ENCODE peak calls at places on chromosomes 5 and 9, in ten cellular contexts. O is AG08396; L is stimulated activated CD4-positive, alpha-beta T cell treated with anti-CD3 and anti-CD28 coated beads, Interleukin-2, amount 100 ng/mL, for 48 hours; F is amniotic stem cell; R is OCI-LY7; U is HTR-8/SVneo; J is NCI-H524 treated with DMSO at 0.1 percent for 48 hours; G is NCI-H774; T is fibroblast of lung; P is AG08395. A is an unnamed sample.

GRCh38 chr9:133539434-133539833 is 4.9 kb downstream of the ADAMTSL2 start:
- DNase-seq in O (no peak), L (no peak), F (no peak), R (no peak), U (no peak), J (no peak), G (no peak), T (no peak), P (no peak), A (no peak)

GRCh38 chr9:42852133-42852532 is 668.7 kb downstream of the SPATA31A6 start:
- DNase-seq in O (peak; percentile 0), L (peak; percentile 1), F (no peak), R (no peak), U (no peak), J (peak; percentile 17), G (peak; percentile 66), T (no peak), P (no peak), A (peak; percentile 27)

GRCh38 chr5:95087819-95088317 is 197.0 kb downstream of the MCTP1 start:
- DNase-seq in O (no peak), L (no peak), F (no peak), R (no peak), U (no peak), J (no peak), G (no peak), T (no peak), P (no peak), A (no peak)

GRCh38 chr9:84871983-84872382 is 202.5 kb downstream of the NTRK2 start:
- DNase-seq in O (no peak), L (no peak), F (no peak), R (no peak), U (no peak), J (no peak), G (no peak), T (no peak), P (no peak), A (no peak)

GRCh38 chr9:133715866-133716563 is 22.1 kb downstream of the SARDH start:
- DNase-seq in O (no peak), L (no peak), F (no peak), R (peak; percentile 75), U (peak; percentile 28), J (no peak), G (peak; percentile 3), T (peak; percentile 31), P (no peak), A (no peak)

GRCh38 chr5:172790496-172790889 is 19.5 kb upstream of the DUSP1 start:
- DNase-seq in O (no peak), L (no peak), F (no peak), R (no peak), U (no peak), J (no peak), G (no peak), T (no peak), P (no peak), A (no peak)

GRCh38 chr9:18756712-18757125 is 276.3 kb downstream of the SAXO1 start:
- DNase-seq in O (no peak), L (no peak), F (no peak), R (no peak), U (no peak), J (no peak), G (peak; percentile 55), T (no peak), P (no peak), A (no peak)

GRCh38 chr5:83965431-83965830 is 244.8 kb upstream of the HAPLN1 start:
- DNase-seq in O (no peak), L (no peak), F (no peak), R (no peak), U (no peak), J (no peak), G (no peak), T (no peak), P (no peak), A (no peak)

GRCh38 chr5:168165221-168165965 is 126.1 kb upstream of the WWC1 start:
- DNase-seq in O (no peak), L (no peak), F (no peak), R (no peak), U (no peak), J (no peak), G (peak; percentile 29), T (no peak), P (no peak), A (no peak)

GRCh38 chr9:129408535-129409215 is 212.2 kb downstream of the C9orf50 start:
- DNase-seq in O (no peak), L (no peak), F (no peak), R (no peak), U (no peak), J (no peak), G (no peak), T (no peak), P (no peak), A (no peak)

GRCh38 chr9:100029246-100029645 is 69.6 kb downstream of the ERP44 start:
- DNase-seq in O (no peak), L (no peak), F (no peak), R (no peak), U (no peak), J (no peak), G (no peak), T (no peak), P (no peak), A (no peak)

GRCh38 chr5:169796731-169797130 is 159.7 kb downstream of the DOCK2 start:
- DNase-seq in O (no peak), L (no peak), F (no peak), R (no peak), U (no peak), J (no peak), G (no peak), T (no peak), P (no peak), A (no peak)

GRCh38 chr5:41973887-41974286 is 48.8 kb downstream of the FBXO4 start:
- DNase-seq in O (no peak), L (no peak), F (no peak), R (no peak), U (no peak), J (no peak), G (no peak), T (no peak), P (no peak), A (no peak)

GRCh38 chr9:138025417-138025816 is 147.8 kb downstream of the CACNA1B start:
- DNase-seq in O (no peak), L (no peak), F (no peak), R (no peak), U (no peak), J (no peak), G (no peak), T (no peak), P (no peak), A (no peak)

GRCh38 chr5:142360607-142361120 is 35.8 kb upstream of the SPRY4 start:
- DNase-seq in O (no peak), L (no peak), F (peak; percentile 42), R (no peak), U (peak; percentile 43), J (no peak), G (no peak), T (peak; percentile 55), P (peak; percentile 39), A (peak; percentile 46)

GRCh38 chr9:115524467-115525059 is 406.6 kb upstream of the TNC start:
- DNase-seq in O (peak; percentile 49), L (no peak), F (peak; percentile 56), R (peak; percentile 27), U (peak; percentile 29), J (peak; percentile 21), G (peak; percentile 57), T (peak; percentile 80), P (peak; percentile 75), A (no peak)

GRCh38 chr5:137933491-137933911 is 44.2 kb downstream of the PKD2L2 start:
- DNase-seq in O (peak; percentile 5), L (no peak), F (no peak), R (no peak), U (no peak), J (no peak), G (no peak), T (no peak), P (no peak), A (no peak)

GRCh38 chr5:142782976-142783539 is 12.9 kb downstream of the ARHGAP26 start:
- DNase-seq in O (no peak), L (no peak), F (no peak), R (no peak), U (no peak), J (no peak), G (no peak), T (no peak), P (peak; percentile 17), A (no peak)

GRCh38 chr5:130773813-130774212 is 391.2 kb downstream of the HINT1 start:
- DNase-seq in O (no peak), L (no peak), F (no peak), R (no peak), U (no peak), J (no peak), G (peak; percentile 14), T (no peak), P (no peak), A (no peak)

GRCh38 chr5:160547061-160547460 is 125.4 kb downstream of the PTTG1 start:
- DNase-seq in O (no peak), L (no peak), F (no peak), R (no peak), U (no peak), J (no peak), G (no peak), T (no peak), P (no peak), A (no peak)

GRCh38 chr9:6230037-6230778 is 14.6 kb downstream of the IL33 start:
- DNase-seq in O (no peak), L (no peak), F (no peak), R (no peak), U (no peak), J (no peak), G (no peak), T (no peak), P (peak; percentile 28), A (no peak)

GRCh38 chr5:95284512-95285405 is at the start of gene MCTP1:
- DNase-seq in O (peak; percentile 33), L (no peak), F (no peak), R (no peak), U (peak; percentile 18), J (no peak), G (no peak), T (no peak), P (no peak), A (peak; percentile 50)

GRCh38 chr9:88388886-88389617 is 808 bp downstream of the SPIN1 start:
- DNase-seq in O (peak; percentile 75), L (peak; percentile 33), F (peak; percentile 43), R (peak; percentile 53), U (peak; percentile 51), J (no peak), G (peak; percentile 47), T (peak; percentile 65), P (peak; percentile 70), A (peak; percentile 80)

GRCh38 chr9:79663299-79663698 is 91.5 kb downstream of the TLE4 start:
- DNase-seq in O (no peak), L (no peak), F (no peak), R (no peak), U (no peak), J (no peak), G (no peak), T (peak; percentile 12), P (peak; percentile 52), A (no peak)

GRCh38 chr5:74552101-74552500 is 88.4 kb downstream of the ENC1 start:
- DNase-seq in O (no peak), L (no peak), F (no peak), R (no peak), U (no peak), J (no peak), G (no peak), T (no peak), P (no peak), A (no peak)

GRCh38 chr5:143723159-143723558 is 88.8 kb upstream of the HMHB1 start:
- DNase-seq in O (no peak), L (no peak), F (no peak), R (no peak), U (no peak), J (no peak), G (no peak), T (no peak), P (no peak), A (no peak)

GRCh38 chr9:70478963-70479641 is 64.6 kb upstream of the KLF9 start:
- DNase-seq in O (no peak), L (no peak), F (no peak), R (no peak), U (no peak), J (no peak), G (no peak), T (peak; percentile 84), P (no peak), A (no peak)

GRCh38 chr9:132235894-132236661 is 74.2 kb downstream of the NTNG2 start:
- DNase-seq in O (peak; percentile 85), L (peak; percentile 90), F (peak; percentile 40), R (peak; percentile 78), U (peak; percentile 69), J (peak; percentile 31), G (peak; percentile 84), T (peak; percentile 63), P (peak; percentile 84), A (peak; percentile 86)

A was measured in progenitor cell of endocrine pancreas.